ENCODE peak calls at places on chromosomes 16 and 17, in nine cellular contexts. Z, L, G, N, V, X, Q, E and C are unnamed samples.

GRCh38 chr17:59815965-59816364 is 76.8 kb downstream of the TUBD1 start:
- DNase-seq in E (no peak), Q (no peak), L (no peak), G (no peak), X (no peak), Z (no peak), N (no peak), V (no peak), C (no peak)

GRCh38 chr16:86505185-86505898 is 5.0 kb upstream of the FOXF1 start:
- DNase-seq in Q (no peak), L (no peak), G (no peak), Z (no peak), E (no peak), X (peak; percentile 52), V (no peak), N (no peak), C (no peak)

GRCh38 chr17:28346199-28346580 is 10.6 kb downstream of the TNFAIP1 start:
- DNase-seq in X (no peak), G (no peak), L (peak; percentile 49), V (no peak), N (no peak), Z (no peak), Q (no peak), E (no peak), C (no peak)

GRCh38 chr16:87047221-87048037 is 269.8 kb downstream of the C16orf95 start:
- DNase-seq in Z (no peak), E (no peak), X (no peak), Q (no peak), G (no peak), L (no peak), N (no peak), V (no peak), C (no peak)

GRCh38 chr17:35725058-35725457 is 6.4 kb upstream of the RASL10B start:
- DNase-seq in Z (no peak), X (no peak), Q (no peak), V (no peak), E (no peak), G (no peak), N (no peak), L (no peak), C (no peak)

GRCh38 chr17:28953444-28954118 is 2.3 kb upstream of the PHF12 start:
- DNase-seq in L (peak; percentile 43), G (peak; percentile 93), V (no peak), X (peak; percentile 96), Q (no peak), Z (peak; percentile 30), E (no peak), N (peak; percentile 49), C (peak; percentile 37)

GRCh38 chr16:89044394-89045180 is 49.1 kb upstream of the ACSF3 start:
- DNase-seq in Q (no peak), E (no peak), G (no peak), Z (no peak), N (no peak), L (no peak), V (no peak), X (no peak), C (no peak)

GRCh38 chr17:28141333-28141732 is 98.9 kb downstream of the NLK start:
- DNase-seq in Q (no peak), L (no peak), V (no peak), E (no peak), X (no peak), G (no peak), N (no peak), Z (no peak), C (no peak)

GRCh38 chr17:70086468-70086867 is 11.4 kb downstream of the KCNJ16 start:
- DNase-seq in N (no peak), X (no peak), Z (no peak), L (no peak), Q (no peak), E (no peak), G (no peak), V (no peak), C (no peak)

GRCh38 chr16:14097182-14097951 is 26.2 kb downstream of the MRTFB start:
- DNase-seq in L (no peak), V (no peak), X (no peak), N (no peak), G (no peak), Q (no peak), E (no peak), Z (no peak), C (no peak)

GRCh38 chr16:86928517-86929148 is 350.3 kb downstream of the FOXL1 start:
- DNase-seq in V (no peak), X (no peak), G (no peak), Q (no peak), E (no peak), N (no peak), L (no peak), Z (no peak), C (no peak)

GRCh38 chr17:40038882-40039513 is 15.2 kb downstream of the MED24 start:
- DNase-seq in G (peak; percentile 59), X (peak; percentile 74), N (no peak), Q (no peak), E (no peak), Z (no peak), L (peak; percentile 92), V (no peak), C (no peak)

GRCh38 chr17:8964801-8965393 is 610 bp downstream of the PIK3R5 start:
- DNase-seq in L (no peak), Q (no peak), V (no peak), G (no peak), Z (no peak), N (peak; percentile 47), E (no peak), X (peak; percentile 54), C (no peak)

GRCh38 chr16:87052506-87052905 is 264.7 kb downstream of the C16orf95 start:
- DNase-seq in Q (no peak), L (no peak), E (no peak), X (no peak), G (no peak), Z (no peak), V (no peak), N (no peak), C (no peak)

GRCh38 chr17:6823011-6823442 is 8.5 kb downstream of the TEKT1 start:
- DNase-seq in L (peak; percentile 34), X (no peak), G (no peak), Z (no peak), N (no peak), V (no peak), Q (no peak), E (no peak), C (no peak)

GRCh38 chr16:11698271-11698689 is 30.0 kb downstream of the SNN start:
- DNase-seq in Z (no peak), G (no peak), N (peak; percentile 20), V (no peak), Q (no peak), X (no peak), E (no peak), L (peak; percentile 26), C (no peak)

GRCh38 chr16:72285728-72286127 is 113.8 kb upstream of the PMFBP1 start:
- DNase-seq in L (peak; percentile 16), E (no peak), N (no peak), Z (no peak), G (no peak), X (no peak), Q (no peak), V (no peak), C (no peak)

GRCh38 chr17:42783062-42783777 is 2.8 kb downstream of the WNK4 start:
- DNase-seq in L (peak; percentile 62), X (no peak), N (no peak), Q (no peak), E (no peak), G (no peak), V (no peak), Z (no peak), C (no peak)

GRCh38 chr16:88638323-88639230 is at the start of gene IL17C:
- DNase-seq in X (peak; percentile 80), Q (no peak), Z (no peak), N (no peak), V (no peak), E (no peak), G (peak; percentile 64), L (no peak), C (no peak)

GRCh38 chr17:76354747-76355310 is 1.1 kb upstream of the PRPSAP1 start:
- DNase-seq in E (no peak), Z (no peak), N (no peak), X (no peak), L (no peak), Q (no peak), V (no peak), G (no peak), C (no peak)

GRCh38 chr17:17533901-17534441 is 37.8 kb upstream of the RASD1 start:
- DNase-seq in N (no peak), Q (no peak), V (no peak), X (no peak), G (no peak), L (no peak), E (no peak), Z (no peak), C (no peak)

GRCh38 chr16:57957396-57958392 is 13.2 kb downstream of the CNGB1 start:
- DNase-seq in X (no peak), Z (no peak), G (no peak), E (no peak), N (no peak), V (no peak), Q (no peak), L (no peak), C (no peak)

GRCh38 chr17:67186782-67187181 is 58.2 kb downstream of the HELZ start:
- DNase-seq in V (no peak), E (no peak), G (no peak), L (no peak), Z (no peak), N (no peak), Q (no peak), X (no peak), C (no peak)

GRCh38 chr17:78267257-78268073 is 36.0 kb downstream of the TMEM235 start:
- DNase-seq in Z (no peak), V (no peak), L (no peak), E (no peak), G (no peak), N (no peak), X (peak; percentile 40), Q (no peak), C (no peak)

GRCh38 chr17:1455291-1455747 is 713 bp downstream of the CRK start:
- DNase-seq in V (no peak), Q (peak; percentile 61), Z (peak; percentile 33), E (no peak), N (peak; percentile 40), L (peak; percentile 67), G (peak; percentile 65), X (peak; percentile 78), C (peak; percentile 37)

GRCh38 chr17:42203354-42203753 is 9.1 kb upstream of the GHDC start:
- DNase-seq in N (no peak), Z (no peak), V (no peak), Q (no peak), G (no peak), X (no peak), E (no peak), L (no peak), C (no peak)

GRCh38 chr17:21251611-21252010 is 1.6 kb downstream of the NATD1 start:
- DNase-seq in E (no peak), L (no peak), X (no peak), Q (no peak), N (no peak), V (no peak), Z (no peak), G (no peak), C (no peak)

GRCh38 chr17:35073183-35073790 is 9.8 kb upstream of the RFFL start:
- DNase-seq in X (no peak), V (no peak), L (no peak), Q (no peak), N (no peak), Z (no peak), E (no peak), G (no peak), C (no peak)

GRCh38 chr17:57597531-57598453 is 147.3 kb downstream of the CCDC182 start:
- DNase-seq in L (peak; percentile 83), E (peak; percentile 52), N (no peak), X (peak; percentile 83), Z (no peak), V (no peak), Q (peak; percentile 29), G (peak; percentile 80), C (no peak)

GRCh38 chr17:62824290-62825135 is 16.4 kb upstream of the MARCHF10 start:
- DNase-seq in G (no peak), E (no peak), N (no peak), V (no peak), L (peak; percentile 96), Q (no peak), X (peak; percentile 82), Z (no peak), C (no peak)

GRCh38 chr16:77945126-77945525 is 77.2 kb upstream of the CLEC3A start:
- DNase-seq in G (no peak), Q (no peak), L (peak; percentile 51), E (no peak), V (no peak), X (no peak), Z (no peak), N (no peak), C (no peak)